ENCODE peak calls at places on chromosomes 16 and 17, in six cellular contexts. One of them, this sample, is unnamed.

GRCh38 chr17:39739020-39739884 is 1.5 kb downstream of the GRB7 start:
- DNase-seq in CD8-positive, alpha-beta T cell: no peak
- DNase-seq in left ventricle myocardium inferior: no peak
- DNase-seq in cardiac muscle cell: no peak
- DNase-seq in globus pallidus: no peak
- DNase-seq in stimulated activated CD8-positive, alpha-beta memory T cell treated with anti-CD3 and anti-CD28 coated beads, Interleukin-15, amount 100 ng/mL, for 48 hours: no peak
- DNase-seq in this sample: no peak

GRCh38 chr17:68463211-68463990 is 6.1 kb upstream of the WIPI1 start:
- DNase-seq in left ventricle myocardium inferior: no peak
- DNase-seq in cardiac muscle cell: no peak
- DNase-seq in stimulated activated CD8-positive, alpha-beta memory T cell treated with anti-CD3 and anti-CD28 coated beads, Interleukin-15, amount 100 ng/mL, for 48 hours: no peak
- DNase-seq in CD8-positive, alpha-beta T cell: no peak
- DNase-seq in globus pallidus: no peak
- DNase-seq in this sample: no peak

GRCh38 chr17:37790153-37790552 is 45.3 kb upstream of the HNF1B start:
- DNase-seq in cardiac muscle cell: no peak
- DNase-seq in CD8-positive, alpha-beta T cell: no peak
- DNase-seq in stimulated activated CD8-positive, alpha-beta memory T cell treated with anti-CD3 and anti-CD28 coated beads, Interleukin-15, amount 100 ng/mL, for 48 hours: no peak
- DNase-seq in globus pallidus: no peak
- DNase-seq in left ventricle myocardium inferior: no peak
- DNase-seq in this sample: no peak

GRCh38 chr16:63530208-63530607 is 1494.0 kb upstream of the CDH8 start:
- DNase-seq in stimulated activated CD8-positive, alpha-beta memory T cell treated with anti-CD3 and anti-CD28 coated beads, Interleukin-15, amount 100 ng/mL, for 48 hours: no peak
- DNase-seq in globus pallidus: peak
- DNase-seq in left ventricle myocardium inferior: no peak
- DNase-seq in cardiac muscle cell: peak
- DNase-seq in CD8-positive, alpha-beta T cell: no peak
- DNase-seq in this sample: no peak

GRCh38 chr16:27226476-27226875 is 23.1 kb downstream of the KDM8 start:
- DNase-seq in cardiac muscle cell: no peak
- DNase-seq in globus pallidus: no peak
- DNase-seq in CD8-positive, alpha-beta T cell: no peak
- DNase-seq in stimulated activated CD8-positive, alpha-beta memory T cell treated with anti-CD3 and anti-CD28 coated beads, Interleukin-15, amount 100 ng/mL, for 48 hours: no peak
- DNase-seq in left ventricle myocardium inferior: no peak
- DNase-seq in this sample: no peak

GRCh38 chr16:57489229-57489628 is 2.9 kb upstream of the DOK4 start:
- DNase-seq in stimulated activated CD8-positive, alpha-beta memory T cell treated with anti-CD3 and anti-CD28 coated beads, Interleukin-15, amount 100 ng/mL, for 48 hours: no peak
- DNase-seq in CD8-positive, alpha-beta T cell: no peak
- DNase-seq in left ventricle myocardium inferior: peak
- DNase-seq in globus pallidus: no peak
- DNase-seq in cardiac muscle cell: no peak
- DNase-seq in this sample: no peak

GRCh38 chr17:35578929-35579448 is 618 bp upstream of the PEX12 start:
- DNase-seq in globus pallidus: no peak
- DNase-seq in CD8-positive, alpha-beta T cell: no peak
- DNase-seq in stimulated activated CD8-positive, alpha-beta memory T cell treated with anti-CD3 and anti-CD28 coated beads, Interleukin-15, amount 100 ng/mL, for 48 hours: no peak
- DNase-seq in left ventricle myocardium inferior: no peak
- DNase-seq in cardiac muscle cell: no peak
- DNase-seq in this sample: no peak

GRCh38 chr17:40901981-40902862 is 17.2 kb upstream of the KRT20 start:
- DNase-seq in CD8-positive, alpha-beta T cell: no peak
- DNase-seq in cardiac muscle cell: no peak
- DNase-seq in globus pallidus: no peak
- DNase-seq in stimulated activated CD8-positive, alpha-beta memory T cell treated with anti-CD3 and anti-CD28 coated beads, Interleukin-15, amount 100 ng/mL, for 48 hours: no peak
- DNase-seq in left ventricle myocardium inferior: no peak
- DNase-seq in this sample: no peak

GRCh38 chr17:949623-950338 is 29.8 kb downstream of the NXN start:
- DNase-seq in globus pallidus: no peak
- DNase-seq in CD8-positive, alpha-beta T cell: no peak
- DNase-seq in cardiac muscle cell: no peak
- DNase-seq in stimulated activated CD8-positive, alpha-beta memory T cell treated with anti-CD3 and anti-CD28 coated beads, Interleukin-15, amount 100 ng/mL, for 48 hours: no peak
- DNase-seq in left ventricle myocardium inferior: no peak
- DNase-seq in this sample: no peak